ENCODE peak calls at places on chromosome 3, in nine cellular contexts. One of them, this sample, is unnamed. For H3K4me1, the result is how much of the 10 kb centered on the place peaks cover.

GRCh38 chr3:38311941-38312340 is 29.8 kb downstream of the SLC22A14 start:
- DNase-seq in fibroblast of lung: no peak
- DNase-seq in lower lobe of right lung: no peak
- DNase-seq in Panc1: no peak
- DNase-seq in heart left ventricle: no peak
- DNase-seq in transverse colon: no peak
- DNase-seq in tibial nerve: no peak
- DNase-seq in Peyer's patch: no peak
- DNase-seq in suprapubic skin: no peak
- DNase-seq in this sample: no peak

GRCh38 chr3:67819447-67819846 is 165.0 kb upstream of the SUCLG2 start:
- DNase-seq in fibroblast of lung: no peak
- DNase-seq in lower lobe of right lung: no peak
- DNase-seq in Panc1: no peak
- DNase-seq in heart left ventricle: no peak
- DNase-seq in transverse colon: no peak
- DNase-seq in tibial nerve: no peak
- DNase-seq in Peyer's patch: no peak
- DNase-seq in suprapubic skin: no peak
- DNase-seq in this sample: no peak

GRCh38 chr3:123421353-123422174 is 27.3 kb downstream of the ADCY5 start:
- DNase-seq in fibroblast of lung: peak
- DNase-seq in lower lobe of right lung: no peak
- DNase-seq in Panc1: no peak
- DNase-seq in heart left ventricle: peak
- DNase-seq in transverse colon: peak
- DNase-seq in tibial nerve: peak
- DNase-seq in Peyer's patch: no peak
- DNase-seq in suprapubic skin: no peak
- DNase-seq in this sample: no peak

GRCh38 chr3:51967384-51968174 is at the start of gene PCBP4:
- DNase-seq in fibroblast of lung: peak
- DNase-seq in lower lobe of right lung: peak
- DNase-seq in Panc1: no peak
- DNase-seq in heart left ventricle: peak
- DNase-seq in transverse colon: peak
- DNase-seq in tibial nerve: peak
- DNase-seq in Peyer's patch: peak
- DNase-seq in suprapubic skin: no peak
- DNase-seq in this sample: no peak

GRCh38 chr3:102053375-102053989 is 204.2 kb downstream of the NFKBIZ start:
- DNase-seq in fibroblast of lung: peak
- DNase-seq in lower lobe of right lung: no peak
- DNase-seq in Panc1: no peak
- DNase-seq in heart left ventricle: no peak
- DNase-seq in transverse colon: no peak
- DNase-seq in tibial nerve: no peak
- DNase-seq in Peyer's patch: no peak
- DNase-seq in suprapubic skin: no peak
- DNase-seq in this sample: no peak

GRCh38 chr3:119401502-119402440 is 61.6 kb downstream of the TMEM39A start:
- DNase-seq in fibroblast of lung: no peak
- DNase-seq in lower lobe of right lung: no peak
- DNase-seq in Panc1: no peak
- DNase-seq in heart left ventricle: no peak
- DNase-seq in transverse colon: no peak
- DNase-seq in tibial nerve: no peak
- DNase-seq in Peyer's patch: no peak
- DNase-seq in suprapubic skin: no peak
- DNase-seq in this sample: no peak

GRCh38 chr3:87397210-87397609 is 120.8 kb upstream of the POU1F1 start:
- DNase-seq in fibroblast of lung: peak
- DNase-seq in lower lobe of right lung: no peak
- DNase-seq in Panc1: no peak
- DNase-seq in heart left ventricle: no peak
- DNase-seq in transverse colon: no peak
- DNase-seq in tibial nerve: no peak
- DNase-seq in Peyer's patch: no peak
- DNase-seq in suprapubic skin: no peak
- DNase-seq in this sample: no peak

GRCh38 chr3:121545049-121545563 is 682 bp downstream of the POLQ start:
- DNase-seq in fibroblast of lung: peak
- DNase-seq in lower lobe of right lung: no peak
- DNase-seq in Panc1: no peak
- DNase-seq in heart left ventricle: no peak
- DNase-seq in transverse colon: no peak
- DNase-seq in tibial nerve: no peak
- DNase-seq in Peyer's patch: no peak
- DNase-seq in suprapubic skin: no peak
- DNase-seq in this sample: no peak

GRCh38 chr3:113166719-113167492 is 44.5 kb upstream of the BOC start:
- DNase-seq in fibroblast of lung: peak
- DNase-seq in lower lobe of right lung: no peak
- DNase-seq in Panc1: no peak
- DNase-seq in heart left ventricle: peak
- DNase-seq in transverse colon: peak
- DNase-seq in tibial nerve: peak
- DNase-seq in Peyer's patch: no peak
- DNase-seq in suprapubic skin: peak
- DNase-seq in this sample: no peak

GRCh38 chr3:88059380-88060160 is 515 bp downstream of the ZNF654 start:
- DNase-seq in fibroblast of lung: peak
- DNase-seq in lower lobe of right lung: no peak
- DNase-seq in Panc1: no peak
- DNase-seq in heart left ventricle: peak
- DNase-seq in transverse colon: peak
- DNase-seq in tibial nerve: no peak
- DNase-seq in Peyer's patch: peak
- DNase-seq in suprapubic skin: peak
- DNase-seq in this sample: peak

GRCh38 chr3:123618768-123619484 is 34.1 kb upstream of the HACD2 start:
- DNase-seq in fibroblast of lung: peak
- DNase-seq in lower lobe of right lung: peak
- DNase-seq in Panc1: no peak
- DNase-seq in heart left ventricle: peak
- DNase-seq in transverse colon: peak
- DNase-seq in tibial nerve: peak
- DNase-seq in Peyer's patch: peak
- DNase-seq in suprapubic skin: no peak
- DNase-seq in this sample: no peak

GRCh38 chr3:123353852-123354238 is 95.0 kb downstream of the ADCY5 start:
- DNase-seq in fibroblast of lung: peak
- DNase-seq in lower lobe of right lung: no peak
- DNase-seq in Panc1: no peak
- DNase-seq in heart left ventricle: no peak
- DNase-seq in transverse colon: no peak
- DNase-seq in tibial nerve: no peak
- DNase-seq in Peyer's patch: no peak
- DNase-seq in suprapubic skin: no peak
- DNase-seq in this sample: no peak

DNA sequence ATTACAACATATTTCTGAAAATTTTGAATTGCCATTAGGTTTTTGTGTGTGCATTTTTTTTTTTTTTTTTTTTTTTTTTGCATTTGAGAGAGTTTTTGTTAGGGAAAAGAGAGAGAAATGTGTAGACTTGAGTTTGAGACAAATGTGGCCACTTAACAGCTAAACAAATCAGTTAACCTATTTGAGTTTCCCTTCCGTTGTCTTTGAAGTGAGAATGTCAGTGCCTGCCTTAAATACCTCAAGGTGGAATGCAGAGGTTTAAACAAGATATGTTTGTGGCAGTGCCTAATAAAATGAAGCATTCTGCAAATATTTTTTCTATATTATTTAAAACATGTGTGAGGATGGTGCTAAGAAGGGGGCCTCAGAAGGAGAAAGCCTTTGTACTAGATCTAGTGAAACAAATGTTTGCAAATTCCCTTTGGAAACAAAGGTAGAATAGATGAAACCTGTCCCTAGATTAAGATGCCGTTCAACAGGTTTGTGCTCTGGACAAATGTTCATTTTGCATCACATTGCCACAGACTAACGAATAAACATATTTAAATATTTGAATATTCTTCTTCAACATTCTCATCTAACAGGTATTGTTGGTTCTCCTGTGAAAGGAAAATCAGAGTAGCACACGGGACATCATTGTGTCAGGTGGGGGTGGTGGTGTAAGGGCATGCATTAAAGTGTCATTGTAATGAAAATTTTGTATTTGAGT is 80.7 kb downstream of the SATB1 start:
- DNase-seq in fibroblast of lung: no peak
- DNase-seq in lower lobe of right lung: no peak
- DNase-seq in Panc1: no peak
- DNase-seq in heart left ventricle: no peak
- DNase-seq in transverse colon: no peak
- DNase-seq in tibial nerve: no peak
- DNase-seq in Peyer's patch: no peak
- DNase-seq in suprapubic skin: no peak
- DNase-seq in this sample: no peak
- H3K4me1 ChIP-seq in fibroblast of lung: under half
- H3K4me1 ChIP-seq in lower lobe of right lung: under half
- H3K4me1 ChIP-seq in Panc1: under half
- H3K4me1 ChIP-seq in heart left ventricle: under half
- H3K4me1 ChIP-seq in transverse colon: under half
- H3K4me1 ChIP-seq in tibial nerve: under half
- H3K4me1 ChIP-seq in Peyer's patch: under half
- H3K4me1 ChIP-seq in suprapubic skin: under half
- H3K4me1 ChIP-seq in this sample: under half

DNA sequence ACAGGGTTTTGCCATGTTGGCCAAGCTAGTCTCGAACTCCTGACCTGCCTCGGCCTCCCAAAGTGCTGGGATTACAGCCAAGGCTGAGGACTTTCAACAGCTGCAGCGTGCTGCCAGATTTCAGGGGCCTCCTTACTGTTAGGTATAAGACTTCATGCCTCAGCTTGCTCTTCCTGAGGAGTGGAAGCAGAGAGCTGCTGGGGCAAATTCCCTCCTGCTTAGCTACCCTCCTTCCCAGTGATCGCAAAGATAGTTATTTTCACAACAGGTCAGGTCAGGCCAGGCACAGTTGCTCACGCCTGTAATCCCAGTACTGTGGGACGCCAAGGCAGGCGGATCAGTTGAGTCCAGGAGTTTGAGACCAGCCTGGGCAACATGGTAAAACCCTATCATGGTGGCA is 2.6 kb upstream of the CPNE9 start:
- DNase-seq in fibroblast of lung: no peak
- DNase-seq in lower lobe of right lung: no peak
- DNase-seq in Panc1: no peak
- DNase-seq in heart left ventricle: no peak
- DNase-seq in transverse colon: no peak
- DNase-seq in tibial nerve: no peak
- DNase-seq in Peyer's patch: no peak
- DNase-seq in suprapubic skin: no peak
- DNase-seq in this sample: peak
- TF ChIP-seq CTCF in fibroblast of lung: no peak
- TF ChIP-seq CTCF in lower lobe of right lung: no peak
- TF ChIP-seq CTCF in Panc1: no peak
- TF ChIP-seq CTCF in heart left ventricle: no peak
- TF ChIP-seq CTCF in transverse colon: no peak
- TF ChIP-seq CTCF in tibial nerve: no peak
- TF ChIP-seq CTCF in Peyer's patch: no peak
- TF ChIP-seq CTCF in suprapubic skin: no peak
- TF ChIP-seq CTCF in this sample: no peak

GRCh38 chr3:44932986-44933944 is 42.7 kb downstream of the ZDHHC3 start:
- DNase-seq in fibroblast of lung: no peak
- DNase-seq in lower lobe of right lung: no peak
- DNase-seq in Panc1: no peak
- DNase-seq in heart left ventricle: no peak
- DNase-seq in transverse colon: no peak
- DNase-seq in tibial nerve: no peak
- DNase-seq in Peyer's patch: no peak
- DNase-seq in suprapubic skin: no peak
- DNase-seq in this sample: no peak
- H3K27ac ChIP-seq in fibroblast of lung: no peak
- H3K27ac ChIP-seq in lower lobe of right lung: peak
- H3K27ac ChIP-seq in Panc1: no peak
- H3K27ac ChIP-seq in heart left ventricle: no peak
- H3K27ac ChIP-seq in transverse colon: no peak
- H3K27ac ChIP-seq in tibial nerve: no peak
- H3K27ac ChIP-seq in Peyer's patch: no peak
- H3K27ac ChIP-seq in suprapubic skin: no peak
- H3K27ac ChIP-seq in this sample: no peak

GRCh38 chr3:128339491-128340012 is 127.1 kb downstream of the DNAJB8 start:
- DNase-seq in fibroblast of lung: no peak
- DNase-seq in lower lobe of right lung: no peak
- DNase-seq in Panc1: no peak
- DNase-seq in heart left ventricle: peak
- DNase-seq in transverse colon: no peak
- DNase-seq in tibial nerve: no peak
- DNase-seq in Peyer's patch: no peak
- DNase-seq in suprapubic skin: no peak
- DNase-seq in this sample: peak

GRCh38 chr3:128341659-128342395 is 124.9 kb downstream of the DNAJB8 start:
- DNase-seq in fibroblast of lung: no peak
- DNase-seq in lower lobe of right lung: peak
- DNase-seq in Panc1: no peak
- DNase-seq in heart left ventricle: peak
- DNase-seq in transverse colon: no peak
- DNase-seq in tibial nerve: no peak
- DNase-seq in Peyer's patch: no peak
- DNase-seq in suprapubic skin: no peak
- DNase-seq in this sample: peak

GRCh38 chr3:128342701-128343180 is 123.9 kb downstream of the DNAJB8 start:
- DNase-seq in fibroblast of lung: no peak
- DNase-seq in lower lobe of right lung: peak
- DNase-seq in Panc1: no peak
- DNase-seq in heart left ventricle: peak
- DNase-seq in transverse colon: no peak
- DNase-seq in tibial nerve: no peak
- DNase-seq in Peyer's patch: no peak
- DNase-seq in suprapubic skin: no peak
- DNase-seq in this sample: peak

GRCh38 chr3:128340198-128340903 is 126.3 kb downstream of the DNAJB8 start:
- DNase-seq in fibroblast of lung: no peak
- DNase-seq in lower lobe of right lung: no peak
- DNase-seq in Panc1: no peak
- DNase-seq in heart left ventricle: peak
- DNase-seq in transverse colon: no peak
- DNase-seq in tibial nerve: no peak
- DNase-seq in Peyer's patch: no peak
- DNase-seq in suprapubic skin: no peak
- DNase-seq in this sample: peak

DNA sequence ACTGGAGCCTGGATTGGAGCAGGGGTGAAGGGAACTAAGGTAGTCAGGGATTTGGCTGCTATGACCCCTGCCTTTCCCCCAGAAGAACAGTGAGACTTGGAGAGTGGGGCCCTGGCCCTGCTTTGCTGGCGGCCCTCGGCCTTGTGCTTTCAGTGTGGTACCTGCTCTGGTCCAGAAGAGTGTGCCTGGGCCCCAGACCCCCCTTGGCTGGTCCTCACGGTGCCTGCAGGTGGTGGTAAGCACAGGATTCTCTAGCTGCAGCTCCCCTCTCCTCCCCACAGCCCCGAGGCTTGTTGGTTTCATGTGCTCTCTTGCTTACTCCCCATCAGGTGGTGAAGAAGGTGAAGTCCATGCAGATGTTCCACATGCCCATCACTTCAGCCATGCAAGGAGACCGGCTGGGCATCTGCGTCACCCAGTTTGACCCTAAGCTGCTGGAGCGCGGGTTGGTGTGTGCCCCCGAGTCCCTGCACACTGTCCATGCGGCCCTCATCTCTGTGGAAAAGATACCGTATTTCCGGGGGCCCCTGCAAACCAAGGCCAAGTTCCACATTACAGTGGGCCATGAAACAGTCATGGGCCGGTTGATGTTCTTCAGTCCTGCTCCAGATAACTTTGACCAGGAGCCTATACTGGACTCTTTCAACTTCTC is 125.7 kb downstream of the DNAJB8 start:
- DNase-seq in fibroblast of lung: no peak
- DNase-seq in lower lobe of right lung: peak
- DNase-seq in Panc1: no peak
- DNase-seq in heart left ventricle: peak
- DNase-seq in transverse colon: no peak
- DNase-seq in tibial nerve: no peak
- DNase-seq in Peyer's patch: no peak
- DNase-seq in suprapubic skin: no peak
- DNase-seq in this sample: peak
- H3K4me1 ChIP-seq in fibroblast of lung: under half
- H3K4me1 ChIP-seq in lower lobe of right lung: under half
- H3K4me1 ChIP-seq in Panc1: under half
- H3K4me1 ChIP-seq in heart left ventricle: under half
- H3K4me1 ChIP-seq in transverse colon: under half
- H3K4me1 ChIP-seq in tibial nerve: under half
- H3K4me1 ChIP-seq in Peyer's patch: under half
- H3K4me1 ChIP-seq in suprapubic skin: under half
- H3K4me1 ChIP-seq in this sample: under half